ENCODE peak calls at places on chromosomes 13 and 19, in seven cellular contexts. B is HS-5, A is bronchial epithelial cell, I is NAMALWA, Q is nucleus accumbens, P is testis, M is choroid plexus epithelial cell. F is an unnamed sample.

GRCh38 chr19:38386968-38387549 is 775 bp downstream of the GGN start:
- DNase-seq in Q (no peak), A (no peak), M (no peak), B (no peak), P (no peak), I (no peak), F (no peak)

GRCh38 chr13:40657307-40657706 is 9.1 kb downstream of the FOXO1 start:
- DNase-seq in I (no peak), A (no peak), M (no peak), Q (no peak), B (no peak), P (no peak), F (no peak)

GRCh38 chr13:68588623-68589022 is 1358.5 kb upstream of the PCDH9 start:
- DNase-seq in I (peak; percentile 92), A (no peak), M (no peak), Q (no peak), B (no peak), P (no peak), F (no peak)

GRCh38 chr19:38032951-38033350 is 125.9 kb downstream of the SIPA1L3 start:
- DNase-seq in B (no peak), I (peak; percentile 17), Q (no peak), P (no peak), M (peak; percentile 70), A (no peak), F (no peak)

GRCh38 chr13:81957121-81957520 is 1616.2 kb upstream of the SPRY2 start:
- DNase-seq in P (no peak), B (no peak), M (no peak), Q (no peak), I (peak; percentile 27), A (no peak), F (no peak)

GRCh38 chr13:40503026-40503425 is 163.4 kb downstream of the FOXO1 start:
- DNase-seq in A (no peak), Q (no peak), M (peak; percentile 33), I (no peak), B (no peak), P (no peak), F (no peak)

GRCh38 chr13:97422118-97423054 is 11.6 kb upstream of the RAP2A start:
- DNase-seq in I (no peak), M (no peak), A (no peak), B (no peak), Q (no peak), P (no peak), F (no peak)

GRCh38 chr19:1324792-1325567 is 39.3 kb downstream of the EFNA2 start:
- DNase-seq in Q (peak; percentile 70), B (no peak), I (no peak), P (peak; percentile 90), A (peak; percentile 70), M (peak; percentile 88), F (peak; percentile 65)

GRCh38 chr19:15488489-15489226 is 9.4 kb upstream of the PGLYRP2 start:
- DNase-seq in P (no peak), A (no peak), I (no peak), M (no peak), Q (no peak), B (no peak), F (no peak)

GRCh38 chr13:113338451-113338850 is 25.5 kb downstream of the GRTP1 start:
- DNase-seq in P (no peak), Q (no peak), I (no peak), M (no peak), A (no peak), B (no peak), F (no peak)

F was measured in RWPE1.